ENCODE peak calls at places on chromosomes 16 and 17, in six cellular contexts. Z is endothelial cell, W is progenitor cell of endocrine pancreas, Q is K562, R is transverse colon, Y is endodermal cell. B is an unnamed sample.

GRCh38 chr16:54934536-54935410 is 4.1 kb downstream of the IRX5 start:
- DNase-seq in W (peak), Z (peak), Y (peak), R (no peak), Q (no peak), B (peak)

GRCh38 chr17:78596871-78597635 is 19.9 kb upstream of the DNAH17 start:
- DNase-seq in Z (no peak), Y (no peak), R (no peak), W (no peak), Q (no peak), B (no peak)

GRCh38 chr17:41512789-41513547 is 5.7 kb downstream of the KRT15 start:
- DNase-seq in Y (no peak), Q (no peak), Z (no peak), R (no peak), W (no peak), B (no peak)

GRCh38 chr17:74086992-74087391 is 116.5 kb upstream of the RPL38 start:
- DNase-seq in Y (no peak), R (no peak), W (no peak), Z (no peak), Q (no peak), B (no peak)

GRCh38 chr16:86872833-86873232 is 294.5 kb downstream of the FOXL1 start:
- DNase-seq in Y (peak), Q (no peak), Z (no peak), R (no peak), W (no peak), B (no peak)

GRCh38 chr16:67740391-67740790 is 21.3 kb upstream of the GFOD2 start:
- DNase-seq in W (no peak), Z (no peak), R (no peak), Y (no peak), Q (no peak), B (no peak)

GRCh38 chr17:63189082-63189481 is 223.0 kb downstream of the TANC2 start:
- DNase-seq in Q (no peak), Y (no peak), W (no peak), Z (no peak), R (no peak), B (no peak)

GRCh38 chr17:1573932-1574696 is 11.5 kb upstream of the PITPNA start:
- DNase-seq in Y (peak), Z (peak), R (peak), W (peak), Q (peak), B (peak)

GRCh38 chr16:55539049-55539448 is 27.4 kb upstream of the CAPNS2 start:
- DNase-seq in Y (no peak), Q (no peak), R (no peak), W (no peak), Z (no peak), B (no peak)

GRCh38 chr17:12348476-12348875 is 317.2 kb upstream of the MYOCD start:
- DNase-seq in Q (no peak), W (no peak), Y (no peak), Z (no peak), R (no peak), B (no peak)

GRCh38 chr16:82633964-82634600 is 7.3 kb downstream of the CDH13 start:
- DNase-seq in W (no peak), R (peak), Q (no peak), Z (no peak), Y (peak), B (no peak)

GRCh38 chr17:17214646-17215436 is 8.7 kb upstream of the PLD6 start:
- DNase-seq in Y (no peak), Q (no peak), Z (no peak), W (no peak), R (no peak), B (no peak)

GRCh38 chr16:31461921-31462804 is 2.9 kb downstream of the ARMC5 start:
- DNase-seq in Y (no peak), R (no peak), Z (no peak), Q (no peak), W (no peak), B (no peak)

GRCh38 chr17:82978765-82979349 is 100.6 kb upstream of the METRNL start:
- DNase-seq in Y (no peak), W (no peak), Z (no peak), Q (no peak), R (no peak), B (no peak)

GRCh38 chr17:66040402-66040801 is 151.5 kb downstream of the CEP112 start:
- DNase-seq in Q (no peak), W (no peak), R (no peak), Z (no peak), Y (peak), B (peak)

GRCh38 chr17:16853661-16854320 is 118.1 kb downstream of the TNFRSF13B start:
- DNase-seq in R (no peak), Y (no peak), W (no peak), Z (no peak), Q (no peak), B (no peak)

GRCh38 chr16:75264999-75265910 is 13.8 kb upstream of the BCAR1 start:
- DNase-seq in Y (peak), Z (peak), W (no peak), Q (peak), R (peak), B (peak)

GRCh38 chr17:21242026-21242700 is 11.0 kb downstream of the NATD1 start:
- DNase-seq in Z (no peak), R (no peak), W (no peak), Q (no peak), Y (peak), B (no peak)

GRCh38 chr17:42759982-42760651 is 910 bp upstream of the RAMP2 start:
- DNase-seq in Y (no peak), W (no peak), R (no peak), Q (no peak), Z (no peak), B (no peak)

GRCh38 chr16:52460652-52461172 is 86.2 kb downstream of the TOX3 start:
- DNase-seq in Z (no peak), W (no peak), R (no peak), Q (no peak), Y (no peak), B (no peak)

GRCh38 chr17:45175759-45176140 is 14.1 kb downstream of the HEXIM2 start:
- DNase-seq in W (no peak), Z (no peak), R (no peak), Y (no peak), Q (peak), B (no peak)

GRCh38 chr17:73192219-73192893 is 499 bp upstream of the COG1 start:
- DNase-seq in W (peak), Z (peak), R (peak), Y (peak), Q (peak), B (peak)

GRCh38 chr17:13478326-13478830 is 123.4 kb downstream of the HS3ST3A1 start:
- DNase-seq in Q (no peak), Z (no peak), R (no peak), W (no peak), Y (no peak), B (no peak)

GRCh38 chr17:71427801-71428200 is 693.0 kb upstream of the SOX9 start:
- DNase-seq in Q (no peak), R (no peak), Z (no peak), W (no peak), Y (no peak), B (no peak)

GRCh38 chr16:66656547-66656946 is 40.0 kb downstream of the CMTM4 start:
- DNase-seq in Q (no peak), W (no peak), Z (no peak), R (no peak), Y (no peak), B (no peak)

GRCh38 chr16:66660422-66661209 is 35.9 kb downstream of the CMTM4 start:
- DNase-seq in W (no peak), Q (peak), R (peak), Y (peak), Z (peak), B (peak)

GRCh38 chr16:66661210-66661560 is 35.4 kb downstream of the CMTM4 start:
- DNase-seq in Z (no peak), R (no peak), Q (no peak), W (no peak), Y (no peak), B (no peak)

GRCh38 chr16:66658860-66659190 is 37.7 kb downstream of the CMTM4 start:
- DNase-seq in Y (no peak), Q (no peak), Z (no peak), R (no peak), W (no peak), B (no peak)

GRCh38 chr16:66658143-66658859 is 38.2 kb downstream of the CMTM4 start:
- DNase-seq in Q (no peak), W (no peak), Z (no peak), Y (no peak), R (no peak), B (no peak)
- TF ChIP-seq CTCF in Q (no peak), W (no peak), Z (no peak), Y (peak), R (no peak), B (no peak)

GRCh38 chr17:75517277-75517865 is 1.0 kb downstream of the TSEN54 start:
- DNase-seq in Q (no peak), Z (no peak), W (no peak), R (peak), Y (peak), B (no peak)
- TF ChIP-seq CTCF in Q (no peak), Z (peak), W (peak), R (peak), Y (peak), B (no peak)

GRCh38 chr17:15091825-15092224 is 173.3 kb downstream of the PMP22 start:
- DNase-seq in Y (peak), W (no peak), Z (no peak), Q (no peak), R (no peak), B (no peak)
- TF ChIP-seq CTCF in Y (peak), W (peak), Z (no peak), Q (no peak), R (no peak), B (no peak)

GRCh38 chr17:6326483-6326882 is 108.4 kb downstream of the AIPL1 start:
- DNase-seq in Y (no peak), Z (no peak), Q (no peak), W (no peak), R (no peak), B (no peak)
- TF ChIP-seq CTCF in Y (no peak), Z (no peak), Q (no peak), W (no peak), R (no peak), B (no peak)

B was measured in nephron progenitor cell.